ENCODE peak calls at places on chromosomes 3 and 15, in nine cellular contexts. K is stimulated activated CD4-positive, alpha-beta T cell treated with anti-CD3 and anti-CD28 coated beads, Interleukin-1b, Interleukin-23, amount 100 ng/mL, for 24 hours; Q is activated naive CD8-positive, alpha-beta T cell treated with anti-CD3 and anti-CD28 coated beads, Interleukin-2, amount 50 U/mL, for 16 hours; C is amygdala; N is CD8-positive, alpha-beta memory T cell; H is GM20000; F is activated CD4-positive, alpha-beta T cell treated with anti-CD3 and anti-CD28 coated beads, Interleukin-2, amount 50 U/mL, for 1 hour; I is activated T-helper 1 cell treated with anti-CD3 and anti-CD28 coated beads, Interleukin-12 subunit alpha, Interleukin-12 subunit beta, Interleukin-2, Interleukin-4 antibody, amounts not matched to agents 30 ng/mL and 10 ng/mL and 1 ng/mL, durations not matched to agents 14 hours and 24 hours and 36 hours; Z is HS-27A. X is an unnamed sample.

GRCh38 chr3:149479621-149480325 is 5.3 kb downstream of the TM4SF4 start:
- DNase-seq in F (no peak), C (no peak), I (no peak), Q (no peak), Z (no peak), H (no peak), N (no peak), K (no peak), X (no peak)

GRCh38 chr15:33195283-33195682 is 769 bp upstream of the FMN1 start:
- DNase-seq in C (no peak), I (no peak), H (no peak), K (no peak), Q (no peak), Z (no peak), N (no peak), F (no peak), X (no peak)

GRCh38 chr15:87508086-87508485 is 748.5 kb downstream of the NTRK3 start:
- DNase-seq in K (no peak), F (no peak), Q (no peak), C (no peak), H (no peak), Z (no peak), N (no peak), I (no peak), X (no peak)

GRCh38 chr15:84079885-84080777 is 155.4 kb upstream of the GOLGA6L4 start:
- DNase-seq in C (peak), H (peak), F (peak), K (peak), I (peak), Q (no peak), Z (no peak), N (peak), X (peak)

GRCh38 chr3:124126446-124127017 is 134.6 kb upstream of the ROPN1 start:
- DNase-seq in F (no peak), K (no peak), N (no peak), Z (no peak), C (no peak), H (no peak), Q (no peak), I (no peak), X (no peak)

GRCh38 chr15:54564142-54564541 is 585.9 kb downstream of the UNC13C start:
- DNase-seq in N (no peak), K (no peak), F (no peak), Q (no peak), I (no peak), Z (no peak), H (no peak), C (no peak), X (no peak)

GRCh38 chr15:58908550-58909309 is 24.7 kb downstream of the SLTM start:
- DNase-seq in I (no peak), H (no peak), F (no peak), Z (no peak), N (no peak), Q (no peak), K (no peak), C (no peak), X (no peak)

GRCh38 chr3:186613637-186614265 is 891 bp downstream of the AHSG start:
- DNase-seq in K (no peak), I (no peak), Z (no peak), F (no peak), C (no peak), N (no peak), Q (no peak), H (no peak), X (no peak)

GRCh38 chr15:74620636-74621545 is 5.3 kb downstream of the CLK3 start:
- DNase-seq in K (peak), N (peak), C (peak), F (peak), Z (peak), H (peak), I (peak), Q (peak), X (peak)

GRCh38 chr3:28575100-28575747 is 226.6 kb upstream of the AZI2 start:
- DNase-seq in Z (no peak), H (no peak), N (no peak), I (no peak), C (peak), K (no peak), F (no peak), Q (no peak), X (peak)

GRCh38 chr15:75061272-75061671 is 37.9 kb downstream of the PPCDC start:
- DNase-seq in F (no peak), H (peak), Q (no peak), N (no peak), Z (no peak), C (no peak), I (no peak), K (no peak), X (no peak)

GRCh38 chr3:106542101-106542769 is 673.4 kb upstream of the CBLB start:
- DNase-seq in H (no peak), I (no peak), C (no peak), F (no peak), Z (no peak), N (no peak), K (no peak), Q (no peak), X (no peak)

GRCh38 chr3:46187876-46188275 is 20.2 kb downstream of the CCR1 start:
- DNase-seq in C (no peak), K (no peak), I (no peak), N (no peak), H (peak), Z (peak), Q (no peak), F (no peak), X (no peak)

GRCh38 chr15:64865126-64865997 is 23.6 kb downstream of the PLEKHO2 start:
- DNase-seq in K (no peak), Z (no peak), Q (no peak), N (no peak), H (peak), C (no peak), F (no peak), I (no peak), X (no peak)

GRCh38 chr3:111238896-111239295 is 167.3 kb downstream of the NECTIN3 start:
- DNase-seq in N (peak), Z (no peak), I (peak), Q (no peak), F (no peak), H (no peak), K (no peak), C (no peak), X (no peak)

GRCh38 chr3:142209655-142210054 is 15.7 kb downstream of the GK5 start:
- DNase-seq in C (no peak), Z (peak), K (no peak), H (no peak), F (no peak), I (no peak), N (no peak), Q (no peak), X (no peak)

GRCh38 chr3:27573780-27574437 is 89.7 kb upstream of the SLC4A7 start:
- DNase-seq in K (no peak), Z (no peak), Q (no peak), I (no peak), H (no peak), N (no peak), F (no peak), C (no peak), X (no peak)